ENCODE peak calls at places on chromosomes 2 and 18, in seven cellular contexts. One of them, this sample, is unnamed.

GRCh38 chr2:215435261-215435808 is 533 bp downstream of the FN1 start:
- DNase-seq in endothelial cell of umbilical vein: peak; percentile 45
- DNase-seq in K562: peak; percentile 38
- DNase-seq in suprapubic skin: no peak
- DNase-seq in breast epithelium: no peak
- DNase-seq in HCT116: no peak
- DNase-seq in stomach: peak; percentile 26
- DNase-seq in this sample: no peak

GRCh38 chr2:72824224-72824842 is 1.5 kb downstream of the EXOC6B start:
- DNase-seq in breast epithelium: no peak
- DNase-seq in stomach: no peak
- DNase-seq in suprapubic skin: no peak
- DNase-seq in endothelial cell of umbilical vein: peak; percentile 52
- DNase-seq in HCT116: peak; percentile 47
- DNase-seq in K562: peak; percentile 30
- DNase-seq in this sample: no peak

GRCh38 chr2:119732026-119732425 is 27.7 kb upstream of the PTPN4 start:
- DNase-seq in stomach: no peak
- DNase-seq in HCT116: no peak
- DNase-seq in endothelial cell of umbilical vein: no peak
- DNase-seq in suprapubic skin: no peak
- DNase-seq in K562: no peak
- DNase-seq in breast epithelium: no peak
- DNase-seq in this sample: no peak

GRCh38 chr2:205688417-205689200 is 6.3 kb downstream of the NRP2 start:
- DNase-seq in HCT116: no peak
- DNase-seq in K562: no peak
- DNase-seq in breast epithelium: no peak
- DNase-seq in stomach: no peak
- DNase-seq in suprapubic skin: no peak
- DNase-seq in endothelial cell of umbilical vein: peak; percentile 92
- DNase-seq in this sample: no peak

GRCh38 chr18:3869848-3870247 is 419.9 kb downstream of the TGIF1 start:
- DNase-seq in endothelial cell of umbilical vein: peak; percentile 68
- DNase-seq in K562: peak; percentile 61
- DNase-seq in breast epithelium: no peak
- DNase-seq in suprapubic skin: no peak
- DNase-seq in stomach: no peak
- DNase-seq in HCT116: peak; percentile 40
- DNase-seq in this sample: no peak

GRCh38 chr2:142536501-142536900 is 341.0 kb upstream of the KYNU start:
- DNase-seq in breast epithelium: no peak
- DNase-seq in HCT116: no peak
- DNase-seq in K562: no peak
- DNase-seq in endothelial cell of umbilical vein: no peak
- DNase-seq in suprapubic skin: no peak
- DNase-seq in stomach: no peak
- DNase-seq in this sample: no peak

GRCh38 chr2:206212673-206213513 is 53.2 kb downstream of the EEF1B2 start:
- DNase-seq in K562: no peak
- DNase-seq in suprapubic skin: no peak
- DNase-seq in breast epithelium: no peak
- DNase-seq in endothelial cell of umbilical vein: peak; percentile 3
- DNase-seq in stomach: no peak
- DNase-seq in HCT116: no peak
- DNase-seq in this sample: no peak

GRCh38 chr2:182980115-182980514 is 58.1 kb downstream of the NCKAP1 start:
- DNase-seq in endothelial cell of umbilical vein: peak; percentile 44
- DNase-seq in K562: peak; percentile 28
- DNase-seq in stomach: no peak
- DNase-seq in suprapubic skin: no peak
- DNase-seq in breast epithelium: no peak
- DNase-seq in HCT116: peak; percentile 16
- DNase-seq in this sample: no peak

GRCh38 chr18:50638623-50639398 is 78.9 kb downstream of the MAPK4 start:
- DNase-seq in suprapubic skin: no peak
- DNase-seq in stomach: no peak
- DNase-seq in endothelial cell of umbilical vein: no peak
- DNase-seq in K562: no peak
- DNase-seq in breast epithelium: no peak
- DNase-seq in HCT116: no peak
- DNase-seq in this sample: no peak

GRCh38 chr18:78713064-78713463 is 266.6 kb upstream of the SALL3 start:
- DNase-seq in endothelial cell of umbilical vein: no peak
- DNase-seq in breast epithelium: no peak
- DNase-seq in HCT116: no peak
- DNase-seq in stomach: no peak
- DNase-seq in suprapubic skin: no peak
- DNase-seq in K562: peak; percentile 18
- DNase-seq in this sample: no peak

GRCh38 chr2:54629914-54630609 is 93.4 kb upstream of the EML6 start:
- DNase-seq in endothelial cell of umbilical vein: no peak
- DNase-seq in suprapubic skin: peak; percentile 75
- DNase-seq in HCT116: no peak
- DNase-seq in breast epithelium: no peak
- DNase-seq in K562: no peak
- DNase-seq in stomach: peak; percentile 50
- DNase-seq in this sample: no peak

DNA sequence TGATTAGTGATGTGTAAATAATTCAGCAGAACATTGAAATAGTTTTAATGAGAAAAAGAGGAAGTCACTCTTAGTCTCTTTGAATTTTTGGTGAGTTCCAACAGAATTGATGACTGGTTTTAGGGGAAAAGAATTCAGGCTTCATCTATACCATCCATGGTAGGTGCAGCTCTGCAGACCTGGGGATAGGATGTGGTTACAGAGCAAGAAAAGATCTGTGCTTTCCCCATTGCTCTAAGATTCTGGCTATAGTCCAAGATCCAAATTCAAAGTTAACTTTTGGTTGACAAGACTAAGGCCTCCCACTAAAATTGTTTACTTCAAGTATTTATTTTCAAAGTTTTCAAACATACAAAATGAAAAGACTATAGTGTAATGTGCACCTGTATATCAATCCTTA is 3.6 kb downstream of the UGT1A10 start:
- DNase-seq in HCT116: no peak
- DNase-seq in stomach: no peak
- DNase-seq in K562: no peak
- DNase-seq in suprapubic skin: no peak
- DNase-seq in endothelial cell of umbilical vein: no peak
- DNase-seq in breast epithelium: no peak
- DNase-seq in this sample: no peak
- TF ChIP-seq POLR2AphosphoS5 in HCT116: no peak
- TF ChIP-seq POLR2AphosphoS5 in stomach: no peak
- TF ChIP-seq POLR2AphosphoS5 in K562: no peak
- TF ChIP-seq POLR2AphosphoS5 in suprapubic skin: no peak
- TF ChIP-seq POLR2AphosphoS5 in endothelial cell of umbilical vein: no peak
- TF ChIP-seq POLR2AphosphoS5 in breast epithelium: no peak
- TF ChIP-seq POLR2AphosphoS5 in this sample: no peak

DNA sequence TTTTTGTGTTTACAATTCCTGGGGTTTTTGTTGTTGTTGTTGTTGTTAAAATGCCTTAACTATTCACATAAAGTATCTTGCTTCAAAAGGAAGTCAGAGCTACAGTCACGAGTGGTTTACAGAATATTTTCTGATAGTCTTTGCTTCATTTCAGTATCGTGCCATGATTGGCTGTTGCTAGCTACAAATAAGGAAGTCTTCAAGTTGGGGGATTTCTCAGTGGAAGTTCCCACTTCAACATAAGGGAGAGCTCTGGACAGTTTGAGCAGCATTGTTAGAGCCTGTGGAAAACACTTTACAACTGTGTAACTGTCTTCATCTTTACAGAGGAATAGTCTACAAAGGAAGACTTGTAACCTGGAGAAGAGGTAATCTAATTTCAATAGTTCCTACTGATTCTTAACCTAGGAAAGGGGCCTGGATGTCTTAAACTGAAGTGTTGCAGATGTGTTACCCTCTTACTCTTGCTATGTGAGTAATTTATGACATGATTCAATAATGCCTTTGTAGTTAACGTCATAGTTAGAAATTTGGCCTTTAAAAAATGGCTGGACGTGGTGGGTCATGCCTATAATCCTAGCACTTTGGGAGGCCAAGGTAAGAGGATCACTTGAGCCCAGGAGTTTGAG is 23.4 kb upstream of the TANK start:
- DNase-seq in breast epithelium: no peak
- DNase-seq in stomach: no peak
- DNase-seq in HCT116: peak; percentile 44
- DNase-seq in endothelial cell of umbilical vein: peak; percentile 90
- DNase-seq in suprapubic skin: no peak
- DNase-seq in K562: peak; percentile 25
- DNase-seq in this sample: no peak
- TF ChIP-seq POLR2A in breast epithelium: peak; percentile 49
- TF ChIP-seq POLR2A in stomach: no peak
- TF ChIP-seq POLR2A in HCT116: no peak
- TF ChIP-seq POLR2A in endothelial cell of umbilical vein: peak; percentile 59
- TF ChIP-seq POLR2A in suprapubic skin: no peak
- TF ChIP-seq POLR2A in K562: no peak
- TF ChIP-seq POLR2A in this sample: no peak

DNA sequence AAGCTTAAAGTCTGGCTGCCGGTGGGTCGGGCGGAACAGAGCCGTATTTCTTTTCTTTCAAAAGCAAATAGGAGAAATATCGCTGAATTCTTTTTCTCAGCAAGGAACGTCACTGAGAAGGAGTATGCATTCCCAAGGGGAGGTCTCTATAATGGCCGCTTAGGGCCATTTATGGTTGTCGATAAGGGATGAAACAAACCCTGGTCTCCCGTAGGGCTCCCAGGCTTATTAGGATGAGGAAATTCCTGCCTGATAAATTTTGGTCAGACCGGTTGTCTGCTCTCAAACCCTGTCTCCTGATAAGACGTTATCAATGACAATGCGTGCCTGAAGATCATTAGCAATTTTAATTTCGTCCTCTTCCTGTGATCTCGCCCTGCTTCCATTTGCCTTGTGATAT is 227.7 kb upstream of the ZEB2 start:
- DNase-seq in stomach: no peak
- DNase-seq in suprapubic skin: no peak
- DNase-seq in K562: peak; percentile 17
- DNase-seq in endothelial cell of umbilical vein: no peak
- DNase-seq in HCT116: no peak
- DNase-seq in breast epithelium: no peak
- DNase-seq in this sample: no peak
- TF ChIP-seq CTCF in stomach: no peak
- TF ChIP-seq CTCF in suprapubic skin: no peak
- TF ChIP-seq CTCF in K562: no peak
- TF ChIP-seq CTCF in endothelial cell of umbilical vein: no peak
- TF ChIP-seq CTCF in HCT116: no peak
- TF ChIP-seq CTCF in breast epithelium: no peak
- TF ChIP-seq CTCF in this sample: no peak

DNA sequence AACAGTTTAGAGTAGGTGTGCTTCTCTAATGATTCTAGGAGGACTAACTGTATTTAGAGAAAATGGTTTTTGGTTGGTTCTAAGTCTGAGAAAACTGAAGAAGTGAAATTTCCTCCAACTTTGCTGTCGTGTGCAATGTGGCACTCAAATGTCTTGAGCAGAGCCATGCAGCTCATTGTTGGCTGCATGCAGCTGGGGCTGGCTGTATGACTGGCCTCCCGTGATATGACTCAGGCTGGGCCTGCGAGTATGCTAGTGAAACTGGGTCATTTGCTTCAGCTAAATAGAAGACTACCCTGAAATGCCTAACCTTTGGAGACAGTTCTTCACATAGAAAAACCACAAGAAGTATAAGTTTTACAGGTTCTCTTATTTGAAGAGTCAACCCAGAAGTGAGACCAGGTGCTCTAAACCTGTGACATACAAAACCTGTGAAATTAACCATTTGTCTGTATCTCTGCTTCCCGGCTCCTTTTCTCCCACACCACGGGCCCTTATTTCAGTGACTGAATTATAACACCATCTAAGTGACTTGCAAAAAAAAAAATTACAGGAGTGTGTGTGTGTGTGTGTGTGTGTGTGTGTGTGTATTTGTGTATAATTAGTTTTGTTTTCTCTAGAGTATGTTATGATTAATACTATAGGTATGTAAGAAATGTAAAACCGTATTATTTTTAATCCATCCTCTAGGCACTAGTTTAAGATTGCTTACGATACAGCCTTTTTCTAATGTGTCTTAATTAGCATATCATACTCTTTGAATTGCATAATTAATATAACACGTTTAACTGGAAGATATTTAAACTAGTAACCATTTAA is 15.9 kb downstream of the POLI start:
- DNase-seq in suprapubic skin: no peak
- DNase-seq in stomach: no peak
- DNase-seq in K562: peak; percentile 14
- DNase-seq in breast epithelium: no peak
- DNase-seq in endothelial cell of umbilical vein: peak; percentile 21
- DNase-seq in HCT116: no peak
- DNase-seq in this sample: no peak
- TF ChIP-seq POLR2AphosphoS5 in suprapubic skin: no peak
- TF ChIP-seq POLR2AphosphoS5 in stomach: no peak
- TF ChIP-seq POLR2AphosphoS5 in K562: no peak
- TF ChIP-seq POLR2AphosphoS5 in breast epithelium: no peak
- TF ChIP-seq POLR2AphosphoS5 in endothelial cell of umbilical vein: no peak
- TF ChIP-seq POLR2AphosphoS5 in HCT116: no peak
- TF ChIP-seq POLR2AphosphoS5 in this sample: no peak

GRCh38 chr2:235494716-235495372 is 1.0 kb downstream of the AGAP1 start:
- DNase-seq in breast epithelium: peak; percentile 29
- DNase-seq in stomach: peak; percentile 56
- DNase-seq in K562: peak; percentile 41
- DNase-seq in HCT116: no peak
- DNase-seq in endothelial cell of umbilical vein: peak; percentile 60
- DNase-seq in suprapubic skin: peak; percentile 72
- DNase-seq in this sample: no peak
- TF ChIP-seq POLR2A in breast epithelium: no peak
- TF ChIP-seq POLR2A in stomach: no peak
- TF ChIP-seq POLR2A in K562: no peak
- TF ChIP-seq POLR2A in HCT116: no peak
- TF ChIP-seq POLR2A in endothelial cell of umbilical vein: no peak
- TF ChIP-seq POLR2A in suprapubic skin: no peak
- TF ChIP-seq POLR2A in this sample: no peak

This sample was measured in prostate gland.